ENCODE peak calls at places on chromosome 20, in four cellular contexts. K is GM12891, M is K562, V is GM12878. O is an unnamed sample.
A peak's percentile ranks its signal among the peaks of the same experiment; 100 is the strongest.

GRCh38 chr20:13772529-13772928 is 12.2 kb downstream of the ESF1 start:
- DNase-seq in K (no peak), M (no peak), V (no peak), O (no peak)

GRCh38 chr20:10089871-10090587 is 55.2 kb downstream of the ANKEF1 start:
- DNase-seq in K (no peak), V (no peak), M (no peak), O (no peak)

GRCh38 chr20:1383621-1384404 is 9.0 kb downstream of the FKBP1A start:
- DNase-seq in K (no peak), M (no peak), V (no peak), O (no peak)

GRCh38 chr20:48826064-48826463 is 1.7 kb downstream of the PREX1 start:
- DNase-seq in V (no peak), K (no peak), M (no peak), O (peak; percentile 25)

GRCh38 chr20:38790210-38791053 is 15.1 kb upstream of the PPP1R16B start:
- DNase-seq in M (peak; percentile 71), K (no peak), V (no peak), O (peak; percentile 44)

GRCh38 chr20:53646550-53646949 is 52.9 kb upstream of the ZNF217 start:
- DNase-seq in M (no peak), V (no peak), K (no peak), O (no peak)

GRCh38 chr20:43571771-43572170 is 12.9 kb downstream of the SGK2 start:
- DNase-seq in K (no peak), M (no peak), V (no peak), O (no peak)

GRCh38 chr20:58706150-58706892 is 13.7 kb downstream of the NPEPL1 start:
- DNase-seq in V (no peak), K (no peak), M (no peak), O (no peak)

GRCh38 chr20:37941992-37942391 is 39.1 kb downstream of the VSTM2L start:
- DNase-seq in V (no peak), K (no peak), M (no peak), O (no peak)

GRCh38 chr20:24582373-24583168 is 113.1 kb downstream of the SYNDIG1 start:
- DNase-seq in M (no peak), K (no peak), V (no peak), O (no peak)

GRCh38 chr20:34458631-34459030 is 57.6 kb upstream of the DYNLRB1 start:
- DNase-seq in K (no peak), M (no peak), V (no peak), O (no peak)

GRCh38 chr20:25274891-25275812 is 27.3 kb downstream of the PYGB start:
- DNase-seq in K (no peak), M (no peak), V (no peak), O (no peak)

GRCh38 chr20:38414769-38415450 is 20.2 kb downstream of the SNHG17 start:
- DNase-seq in V (no peak), M (no peak), K (no peak), O (no peak)

GRCh38 chr20:652611-653109 is 340 bp downstream of the SRXN1 start:
- DNase-seq in M (no peak), V (no peak), K (no peak), O (no peak)

GRCh38 chr20:4134861-4135379 is 119.6 kb upstream of the RNF24 start:
- DNase-seq in M (no peak), K (no peak), V (no peak), O (no peak)

GRCh38 chr20:36927704-36928103 is 23.8 kb downstream of the SAMHD1 start:
- DNase-seq in V (no peak), M (no peak), K (no peak), O (no peak)

GRCh38 chr20:32010096-32010495 is at the start of gene CCM2L:
- DNase-seq in M (no peak), V (no peak), K (no peak), O (no peak)

GRCh38 chr20:48626226-48626937 is 201.4 kb downstream of the PREX1 start:
- DNase-seq in M (no peak), K (no peak), V (no peak), O (peak; percentile 79)

GRCh38 chr20:4065405-4065841 is 50.1 kb upstream of the RNF24 start:
- DNase-seq in V (no peak), M (no peak), K (no peak), O (peak; percentile 85)

GRCh38 chr20:9442858-9443257 is 71.5 kb upstream of the LAMP5 start:
- DNase-seq in V (peak; percentile 59), K (peak; percentile 5), M (no peak), O (no peak)

GRCh38 chr20:62728781-62729300 is 20.2 kb downstream of the NTSR1 start:
- DNase-seq in V (no peak), M (no peak), K (no peak), O (no peak)

GRCh38 chr20:29750268-29750899 is 1507.1 kb upstream of the DEFB115 start:
- DNase-seq in V (no peak), K (no peak), M (no peak), O (no peak)

GRCh38 chr20:33482581-33482980 is 7.3 kb upstream of the CBFA2T2 start:
- DNase-seq in M (no peak), V (no peak), K (no peak), O (no peak)

GRCh38 chr20:13261460-13262301 is 40.6 kb downstream of the ISM1 start:
- DNase-seq in M (peak; percentile 56), V (no peak), K (peak; percentile 31), O (peak; percentile 5)

GRCh38 chr20:63977392-63978276 is 1.8 kb downstream of the SAMD10 start:
- DNase-seq in M (no peak), K (no peak), V (no peak), O (peak; percentile 69)

GRCh38 chr20:64129146-64129782 is 21.9 kb upstream of the NPBWR2 start:
- DNase-seq in V (no peak), M (no peak), K (no peak), O (no peak)

GRCh38 chr20:11791316-11792228 is 126.1 kb upstream of the BTBD3 start:
- DNase-seq in V (no peak), K (no peak), M (no peak), O (no peak)

GRCh38 chr20:62875419-62876355 is 14.1 kb upstream of the TCFL5 start:
- DNase-seq in V (no peak), M (peak; percentile 75), K (no peak), O (peak; percentile 57)

GRCh38 chr20:19760371-19760721 is 2.3 kb downstream of the RIN2 start:
- DNase-seq in K (no peak), V (no peak), M (no peak), O (no peak)

GRCh38 chr20:59151391-59151790 is 12.2 kb upstream of the ZNF831 start:
- DNase-seq in K (no peak), M (no peak), V (no peak), O (no peak)

GRCh38 chr20:62294516-62294915 is 8.3 kb upstream of the ADRM1 start:
- DNase-seq in K (no peak), V (peak; percentile 16), M (no peak), O (no peak)

GRCh38 chr20:36541227-36542018 is at the start of gene MYL9:
- DNase-seq in K (peak; percentile 81), M (peak; percentile 94), V (no peak), O (no peak)

GRCh38 chr20:20780127-20780822 is 67.8 kb upstream of the RALGAPA2 start:
- DNase-seq in V (peak; percentile 15), M (no peak), K (peak; percentile 16), O (peak; percentile 99)

GRCh38 chr20:44209691-44210421 is 715 bp downstream of the OSER1 start:
- DNase-seq in M (no peak), V (no peak), K (no peak), O (peak; percentile 23)

GRCh38 chr20:6632187-6632586 is 135.3 kb upstream of the BMP2 start:
- DNase-seq in M (no peak), K (no peak), V (no peak), O (no peak)

GRCh38 chr20:63858393-63859165 is 2.7 kb upstream of the ABHD16B start:
- DNase-seq in M (peak; percentile 59), V (no peak), K (no peak), O (no peak)

GRCh38 chr20:58127731-58128130 is 100.7 kb downstream of the ANKRD60 start:
- DNase-seq in K (no peak), V (no peak), M (no peak), O (no peak)

GRCh38 chr20:39800548-39800947 is 838.4 kb downstream of the DHX35 start:
- DNase-seq in V (peak; percentile 26), K (no peak), M (no peak), O (no peak)

GRCh38 chr20:39799366-39799965 is 837.3 kb downstream of the DHX35 start:
- DNase-seq in V (no peak), M (no peak), K (no peak), O (no peak)

GRCh38 chr20:39800111-39800510 is 838.0 kb downstream of the DHX35 start:
- DNase-seq in M (no peak), K (no peak), V (peak; percentile 26), O (no peak)

GRCh38 chr20:39795401-39796272 is 833.5 kb downstream of the DHX35 start:
- DNase-seq in M (no peak), V (no peak), K (no peak), O (no peak)
- TF ChIP-seq SPI1 in M (no peak), V (no peak), K (no peak), O (no peak)

GRCh38 chr20:41276317-41276751 is 41.2 kb downstream of the ZHX3 start:
- DNase-seq in K (no peak), M (no peak), V (no peak), O (no peak)
- TF ChIP-seq SPI1 in K (no peak), M (no peak), V (no peak), O (no peak)

DNA sequence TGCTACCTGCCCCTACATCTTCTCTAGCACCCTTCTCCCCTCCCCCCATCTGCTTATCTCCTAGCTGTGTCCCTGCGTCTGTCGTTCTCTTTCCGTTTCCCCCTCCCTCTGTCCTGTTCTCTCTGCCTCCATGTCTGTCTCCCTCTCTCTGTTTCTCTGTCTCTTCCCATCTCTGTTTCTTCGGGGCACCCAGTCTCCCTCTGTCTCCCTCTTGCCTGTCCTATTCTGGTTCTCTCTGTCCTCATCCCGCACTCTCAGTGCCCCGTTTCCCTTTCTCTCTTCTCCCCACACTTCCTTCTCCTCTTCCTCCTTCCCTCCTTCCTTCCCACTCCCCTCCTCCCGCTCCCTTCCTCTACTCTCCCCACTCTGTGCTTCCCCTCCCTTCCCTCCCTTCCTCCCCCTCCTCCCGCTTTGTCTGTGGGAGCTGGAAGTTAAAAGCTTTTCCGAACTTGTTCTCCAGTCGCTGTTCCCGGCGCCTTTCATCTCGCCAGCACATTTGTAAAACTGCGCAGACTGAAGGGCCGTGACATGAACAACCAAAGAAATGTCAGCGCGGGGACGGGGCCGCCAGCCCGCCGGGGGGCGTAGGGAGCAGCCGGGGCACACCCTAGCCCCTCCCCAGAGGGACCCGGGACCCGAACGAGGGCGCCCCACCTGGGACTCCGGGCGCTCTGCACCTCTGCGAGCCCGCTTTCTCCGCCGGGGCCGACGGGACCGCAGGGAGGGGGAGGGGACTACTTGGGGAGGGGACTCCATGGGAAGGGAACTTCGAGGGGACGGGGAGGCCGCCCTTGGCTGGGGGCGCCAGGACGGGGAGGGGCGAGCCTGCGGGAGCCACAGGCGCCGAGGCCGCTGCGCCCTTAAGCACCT is 4.0 kb upstream of the CDH22 start:
- DNase-seq in M (peak; percentile 83), K (no peak), V (no peak), O (no peak)
- TF ChIP-seq SPI1 in M (no peak), K (no peak), V (no peak), O (no peak)

GRCh38 chr20:8365634-8366033 is 233.6 kb downstream of the PLCB1 start:
- DNase-seq in M (no peak), K (no peak), V (no peak), O (no peak)

GRCh38 chr20:8367679-8368078 is 235.6 kb downstream of the PLCB1 start:
- DNase-seq in M (no peak), V (no peak), K (no peak), O (peak; percentile 24)

GRCh38 chr20:8364734-8365078 is 232.6 kb downstream of the PLCB1 start:
- DNase-seq in K (no peak), M (no peak), V (no peak), O (no peak)

GRCh38 chr20:8363970-8364733 is 232.1 kb downstream of the PLCB1 start:
- DNase-seq in K (no peak), M (no peak), V (no peak), O (no peak)

GRCh38 chr20:8366303-8366923 is 234.3 kb downstream of the PLCB1 start:
- DNase-seq in V (no peak), M (no peak), K (no peak), O (no peak)
- TF ChIP-seq SPI1 in V (no peak), M (no peak), K (no peak), O (no peak)